ENCODE peak calls at places on chromosomes 16 and 17, in four cellular contexts. A is A549, O is SK-N-SH, N is Peyer's patch. Y is an unnamed sample. For H3K4me1, the result is how much of the 10 kb centered on the place peaks cover.

GRCh38 chr17:28193241-28193640 is 125.8 kb upstream of the TMEM97 start:
- DNase-seq in A (no peak), N (no peak), O (no peak), Y (peak)

GRCh38 chr17:77675411-77675810 is 283.1 kb upstream of the TNRC6C start:
- DNase-seq in N (no peak), A (no peak), O (no peak), Y (no peak)

GRCh38 chr16:77729951-77730350 is 7.6 kb downstream of the NUDT7 start:
- DNase-seq in N (no peak), O (no peak), A (no peak), Y (no peak)

GRCh38 chr17:55161935-55162555 is 102.7 kb upstream of the HLF start:
- DNase-seq in A (peak), N (no peak), O (no peak), Y (no peak)

GRCh38 chr16:527015-527903 is at the start of gene CAPN15:
- DNase-seq in A (peak), N (peak), O (peak), Y (peak)

GRCh38 chr16:60755907-60756306 is 1280.3 kb downstream of the CDH8 start:
- DNase-seq in N (no peak), A (peak), O (no peak), Y (no peak)

GRCh38 chr17:13074026-13074425 is 56.2 kb upstream of the ELAC2 start:
- DNase-seq in A (peak), N (no peak), O (no peak), Y (no peak)

GRCh38 chr16:49631521-49632041 is 224.3 kb downstream of the ZNF423 start:
- DNase-seq in A (no peak), N (no peak), O (no peak), Y (peak)

GRCh38 chr17:58575511-58575910 is 61.1 kb upstream of the MTMR4 start:
- DNase-seq in O (no peak), A (peak), N (no peak), Y (no peak)

GRCh38 chr16:49951568-49952195 is 73.3 kb upstream of the CNEP1R1 start:
- DNase-seq in O (no peak), A (peak), N (no peak), Y (peak)

GRCh38 chr17:40321502-40322416 is 12.8 kb downstream of the RARA start:
- DNase-seq in A (no peak), O (no peak), N (no peak), Y (no peak)
- H3K4me1 ChIP-seq in A (half or more), O (half or more), N (half or more), Y (under half)

DNA sequence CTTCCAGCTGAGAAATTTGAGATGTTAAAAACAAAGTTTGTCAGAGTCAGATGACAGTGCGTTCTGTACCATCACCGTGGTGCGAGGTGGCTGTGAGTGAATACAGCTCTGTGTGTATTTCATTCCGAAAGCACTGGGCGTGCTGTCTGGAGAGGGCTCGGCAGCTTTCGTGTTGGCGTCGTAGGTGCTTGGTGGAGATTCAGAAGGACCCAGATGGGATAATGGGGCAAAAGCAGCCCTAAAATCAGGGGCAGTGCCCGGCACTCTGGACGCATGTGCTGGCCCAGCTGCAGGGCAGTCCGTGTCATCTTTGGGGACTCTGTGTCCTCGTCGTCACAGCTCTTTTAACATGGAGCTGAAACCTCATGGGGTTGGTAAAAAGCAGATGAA is 206.4 kb downstream of the RPTOR start:
- DNase-seq in N (no peak), O (no peak), A (no peak), Y (no peak)
- H3K27ac ChIP-seq in N (no peak), O (no peak), A (no peak), Y (peak)

GRCh38 chr16:82368041-82368440 is 198.0 kb upstream of the MPHOSPH6 start:
- DNase-seq in O (peak), A (peak), N (no peak), Y (peak)
- TF ChIP-seq CTCF in O (peak), A (no peak), N (no peak), Y (peak)

DNA sequence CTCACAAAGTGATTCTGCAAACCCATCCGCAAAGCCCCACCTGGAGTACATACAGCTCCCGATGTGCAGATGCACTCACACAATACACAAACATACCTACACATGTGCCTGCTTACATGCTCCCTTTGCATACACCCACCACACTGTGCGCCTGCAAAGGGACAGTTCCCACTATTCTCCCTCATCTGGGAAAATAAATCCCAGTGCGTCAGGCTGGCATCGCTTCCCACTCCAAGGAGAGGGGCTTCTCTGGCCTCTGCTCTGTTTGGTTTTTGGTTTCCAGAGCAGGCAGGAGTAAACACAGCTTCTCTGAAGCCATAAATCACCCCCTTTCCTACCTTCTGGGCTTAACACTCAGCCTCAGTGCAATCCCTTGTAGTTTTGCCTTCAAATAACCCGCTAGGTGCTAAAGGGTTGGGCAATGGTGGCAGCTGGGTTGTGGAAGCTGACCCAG is 14.7 kb downstream of the HOXB4 start:
- DNase-seq in O (no peak), N (peak), A (no peak), Y (no peak)
- H3K4me1 ChIP-seq in O (under half), N (under half), A (under half), Y (under half)

GRCh38 chr17:1593630-1593931 is 31.0 kb upstream of the PITPNA start:
- DNase-seq in A (no peak), N (no peak), O (no peak), Y (no peak)

GRCh38 chr17:1592751-1593629 is 30.4 kb upstream of the PITPNA start:
- DNase-seq in N (peak), O (no peak), A (no peak), Y (no peak)

GRCh38 chr17:1601571-1601970 is 27.1 kb downstream of the SLC43A2 start:
- DNase-seq in A (no peak), O (no peak), N (no peak), Y (no peak)

GRCh38 chr17:1597861-1598342 is 30.7 kb downstream of the SLC43A2 start:
- DNase-seq in A (no peak), O (no peak), N (no peak), Y (no peak)

GRCh38 chr17:1598399-1599095 is 30.1 kb downstream of the SLC43A2 start:
- DNase-seq in N (no peak), A (no peak), O (no peak), Y (no peak)
- H3K27ac ChIP-seq in N (no peak), A (peak), O (no peak), Y (no peak)

GRCh38 chr16:85552980-85553435 is 60.1 kb upstream of the GSE1 start:
- DNase-seq in O (peak), A (no peak), N (no peak), Y (no peak)

GRCh38 chr16:85554114-85554790 is 58.9 kb upstream of the GSE1 start:
- DNase-seq in O (peak), A (peak), N (no peak), Y (peak)

GRCh38 chr16:85554791-85555548 is 58.2 kb upstream of the GSE1 start:
- DNase-seq in A (peak), N (no peak), O (no peak), Y (no peak)

GRCh38 chr16:85551319-85551978 is 61.7 kb upstream of the GSE1 start:
- DNase-seq in A (no peak), N (no peak), O (no peak), Y (peak)

DNA sequence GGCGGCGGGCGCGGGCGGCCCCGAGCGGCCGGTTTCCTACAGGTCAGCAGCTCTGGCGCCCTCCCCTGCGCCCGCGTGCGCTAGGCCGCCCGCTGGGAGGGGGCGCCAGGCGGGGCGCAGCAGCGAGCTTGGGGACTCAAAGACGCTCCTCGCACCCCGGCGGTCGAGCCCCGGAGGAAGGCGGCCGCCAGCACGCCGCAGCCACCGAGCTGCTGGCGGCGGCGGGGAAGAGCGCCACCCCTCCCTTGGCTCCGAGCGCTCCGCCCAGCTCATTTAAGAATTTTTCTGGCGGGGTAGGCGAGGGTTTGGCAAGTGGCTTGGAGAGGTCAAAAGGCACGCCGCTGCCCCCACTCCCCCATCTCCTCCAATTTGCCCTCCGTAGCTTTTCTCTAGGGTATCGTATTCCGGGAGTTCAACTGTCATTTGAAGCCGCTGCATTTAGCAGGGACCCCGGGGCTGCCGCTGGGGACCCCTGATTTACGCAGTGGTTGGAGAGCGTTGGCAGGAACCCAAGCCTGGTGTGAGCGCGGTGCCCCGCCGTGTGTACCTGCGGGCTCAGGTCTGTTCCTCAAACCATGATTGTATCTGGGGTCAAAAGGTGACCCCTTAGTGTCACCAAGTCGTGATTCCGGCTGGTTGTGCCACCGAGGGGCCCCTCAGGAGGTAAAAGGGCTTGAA is 59.5 kb upstream of the GSE1 start:
- DNase-seq in N (peak), O (no peak), A (peak), Y (peak)
- TF ChIP-seq CTCF in N (peak), O (peak), A (peak), Y (peak)

GRCh38 chr16:89320717-89321501 is 103.4 kb downstream of the ZNF778 start:
- DNase-seq in N (peak), A (peak), O (no peak), Y (peak)

GRCh38 chr16:89318430-89318758 is 100.9 kb downstream of the ZNF778 start:
- DNase-seq in N (no peak), A (no peak), O (no peak), Y (no peak)

GRCh38 chr16:89319628-89319882 is 102.1 kb downstream of the ZNF778 start:
- DNase-seq in A (no peak), N (no peak), O (no peak), Y (no peak)

GRCh38 chr16:89318871-89319627 is 101.5 kb downstream of the ZNF778 start:
- DNase-seq in N (no peak), A (no peak), O (no peak), Y (no peak)

DNA sequence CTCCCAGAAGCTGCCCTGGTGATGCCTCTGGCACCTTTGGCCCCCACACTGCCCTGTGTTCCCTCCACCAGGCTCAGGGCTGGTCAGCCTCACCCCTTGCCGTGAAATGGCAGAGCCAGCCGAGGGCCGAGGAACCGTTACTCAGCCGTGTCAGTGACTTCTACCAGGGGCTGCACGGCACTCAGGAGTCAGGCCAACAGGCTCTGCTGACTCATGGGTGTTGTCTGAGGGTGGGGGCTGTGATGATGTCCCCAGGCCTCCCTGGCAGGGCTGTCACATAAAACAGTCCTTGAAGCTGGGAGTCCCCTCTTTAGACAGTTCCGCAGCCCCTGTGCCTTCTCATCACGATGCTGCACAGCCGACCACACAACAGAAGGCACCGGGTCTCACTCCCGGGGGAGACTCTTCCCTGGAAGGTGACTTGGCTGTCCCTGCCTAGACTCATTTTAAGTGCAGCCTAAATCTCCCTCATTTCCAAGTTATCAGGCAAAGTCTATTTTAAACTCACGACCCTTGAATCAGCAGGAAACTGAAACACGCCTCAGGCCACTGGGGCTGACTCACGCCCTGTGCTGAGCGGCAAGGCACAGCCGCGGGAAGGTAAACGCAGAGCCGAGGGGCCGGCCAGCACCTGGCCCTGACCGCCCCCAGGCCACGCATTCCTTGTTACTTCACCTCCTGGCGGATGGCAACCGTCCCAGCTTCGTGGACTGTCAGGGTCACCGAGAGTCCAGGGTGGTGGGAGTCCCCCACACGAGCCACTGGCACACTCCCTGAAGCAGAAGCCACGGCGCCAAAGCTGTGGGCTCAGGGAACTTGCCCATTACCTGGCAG is 102.6 kb downstream of the ZNF778 start:
- DNase-seq in N (peak), A (peak), O (no peak), Y (no peak)
- H3K4me1 ChIP-seq in N (under half), A (half or more), O (half or more), Y (under half)

GRCh38 chr17:42760652-42761581 is at the start of gene RAMP2:
- DNase-seq in O (peak), A (no peak), N (no peak), Y (peak)
- H3K27ac ChIP-seq in O (no peak), A (peak), N (no peak), Y (no peak)

GRCh38 chr17:34474706-34475105 is 104.7 kb upstream of the TMEM132E start:
- DNase-seq in O (no peak), A (no peak), N (no peak), Y (peak)
- TF ChIP-seq CTCF in O (no peak), A (no peak), N (no peak), Y (peak)

GRCh38 chr17:82101767-82102679 is 4.0 kb upstream of the FASN start:
- DNase-seq in A (no peak), N (no peak), O (no peak), Y (no peak)
- H3K4me1 ChIP-seq in A (half or more), N (under half), O (under half), Y (under half)